ENCODE peak calls at places on chromosomes 4 and X, in four cellular contexts. K is endothelial cell; Z is vagina; N is naive thymus-derived CD8-positive, alpha-beta T cell. V is an unnamed sample.

GRCh38 chr4:102064747-102065442 is 274.4 kb downstream of the BANK1 start:
- DNase-seq in N (no peak), K (no peak), Z (no peak), V (no peak)

GRCh38 chr4:8072235-8072968 is 86.2 kb downstream of the ABLIM2 start:
- DNase-seq in Z (no peak), N (no peak), K (no peak), V (no peak)

GRCh38 chrX:22323541-22323940 is 50.8 kb downstream of the CBLL2 start:
- DNase-seq in N (no peak), K (no peak), Z (no peak), V (no peak)

GRCh38 chrX:23662187-23662586 is 5.1 kb upstream of the PRDX4 start:
- DNase-seq in Z (no peak), N (no peak), K (no peak), V (no peak)

GRCh38 chr4:173013232-173013932 is 155.2 kb upstream of the GALNT7 start:
- DNase-seq in K (peak; percentile 67), Z (no peak), N (peak; percentile 39), V (peak; percentile 36)

GRCh38 chr4:96103086-96103485 is 263.2 kb downstream of the PDHA2 start:
- DNase-seq in K (no peak), Z (no peak), N (no peak), V (no peak)

GRCh38 chrX:12984629-12985303 is 9.9 kb downstream of the TMSB4X start:
- DNase-seq in K (no peak), Z (no peak), N (no peak), V (no peak)

GRCh38 chrX:101658661-101659477 is 781 bp downstream of the ARMCX2 start:
- DNase-seq in Z (no peak), K (peak; percentile 51), N (peak; percentile 28), V (peak; percentile 31)